ENCODE peak calls at places on chromosome 17, in four cellular contexts. D is SK-N-SH, V is GM12878, W is HepG2. H is an unnamed sample.

GRCh38 chr17:2780931-2781454 is 15.2 kb upstream of the RAP1GAP2 start:
- DNase-seq in D (no peak), W (no peak), V (no peak), H (no peak)

GRCh38 chr17:81064746-81065475 is 30.0 kb downstream of the BAIAP2 start:
- DNase-seq in W (no peak), D (no peak), V (no peak), H (no peak)

GRCh38 chr17:20225162-20226115 is 216.3 kb downstream of the SPECC1 start:
- DNase-seq in V (no peak), W (no peak), D (peak), H (no peak)

GRCh38 chr17:37360632-37361031 is 15.2 kb upstream of the C17orf78 start:
- DNase-seq in D (no peak), V (no peak), W (no peak), H (no peak)

GRCh38 chr17:51000835-51001638 is 119.6 kb downstream of the SPAG9 start:
- DNase-seq in D (peak), V (peak), W (peak), H (no peak)

GRCh38 chr17:37829446-37830142 is 84.7 kb upstream of the HNF1B start:
- DNase-seq in D (no peak), V (peak), W (no peak), H (no peak)

GRCh38 chr17:66445229-66445628 is 142.8 kb downstream of the PRKCA start:
- DNase-seq in V (no peak), D (no peak), W (no peak), H (no peak)

GRCh38 chr17:60769327-60769726 is 91.7 kb downstream of the BCAS3 start:
- DNase-seq in D (no peak), W (peak), V (no peak), H (no peak)

GRCh38 chr17:64457156-64457555 is 8.2 kb downstream of the MILR1 start:
- DNase-seq in W (no peak), D (no peak), V (no peak), H (no peak)

GRCh38 chr17:75153854-75154194 is 488 bp downstream of the JPT1 start:
- DNase-seq in W (no peak), D (no peak), V (no peak), H (peak)

GRCh38 chr17:30981531-30982519 is 11.0 kb downstream of the RNF135 start:
- DNase-seq in V (no peak), W (no peak), D (no peak), H (no peak)

GRCh38 chr17:5118219-5118618 is 2.4 kb downstream of the USP6 start:
- DNase-seq in D (no peak), W (no peak), V (no peak), H (no peak)

GRCh38 chr17:35773674-35774425 is 13.2 kb downstream of the C17orf50 start:
- DNase-seq in W (no peak), D (no peak), V (no peak), H (no peak)

GRCh38 chr17:68169840-68170239 is 78.0 kb upstream of the AMZ2 start:
- DNase-seq in D (no peak), W (no peak), V (no peak), H (no peak)

GRCh38 chr17:65559802-65560627 is 1.4 kb downstream of the AXIN2 start:
- DNase-seq in W (peak), V (no peak), D (peak), H (peak)

GRCh38 chr17:21241564-21241963 is 11.6 kb downstream of the NATD1 start:
- DNase-seq in D (no peak), V (no peak), W (no peak), H (no peak)

GRCh38 chr17:8123695-8124349 is at the start of gene HES7:
- DNase-seq in W (no peak), V (no peak), D (peak), H (no peak)

GRCh38 chr17:7914771-7915610 is 1.1 kb downstream of the RNF227 start:
- DNase-seq in D (no peak), W (no peak), V (no peak), H (no peak)

GRCh38 chr17:68860941-68861340 is 94.3 kb downstream of the ABCA8 start:
- DNase-seq in V (no peak), W (no peak), D (no peak), H (no peak)

GRCh38 chr17:45748911-45749310 is 35.2 kb upstream of the CRHR1 start:
- DNase-seq in W (no peak), V (no peak), D (no peak), H (no peak)

GRCh38 chr17:8707591-8708453 is 36.8 kb downstream of the CCDC42 start:
- DNase-seq in W (peak), V (no peak), D (peak), H (no peak)

GRCh38 chr17:82101767-82102679 is 4.0 kb upstream of the FASN start:
- DNase-seq in V (no peak), D (no peak), W (peak), H (no peak)

GRCh38 chr17:31390426-31390747 is 1.1 kb upstream of the RAB11FIP4 start:
- DNase-seq in D (no peak), V (no peak), W (no peak), H (no peak)

GRCh38 chr17:76032073-76032779 is 5.1 kb upstream of the EVPL start:
- DNase-seq in V (no peak), D (peak), W (peak), H (no peak)

GRCh38 chr17:29162909-29163341 is 17.3 kb downstream of the MYO18A start:
- DNase-seq in D (no peak), W (no peak), V (no peak), H (peak)

GRCh38 chr17:81165246-81166032 is at the start of gene PVALEF:
- DNase-seq in D (no peak), V (no peak), W (peak), H (no peak)

GRCh38 chr17:951388-952132 is 28.0 kb downstream of the NXN start:
- DNase-seq in D (no peak), W (peak), V (no peak), H (no peak)
- TF ChIP-seq FOXM1 in D (peak), W (no peak), V (no peak), H (no peak)

GRCh38 chr17:16464001-16464640 is 27.9 kb downstream of the LRRC75A start:
- DNase-seq in D (peak), W (no peak), V (no peak), H (no peak)

GRCh38 chr17:16462070-16462864 is 29.7 kb downstream of the LRRC75A start:
- DNase-seq in D (no peak), V (no peak), W (no peak), H (no peak)

GRCh38 chr17:16464641-16465312 is 27.2 kb downstream of the LRRC75A start:
- DNase-seq in D (no peak), W (no peak), V (no peak), H (no peak)

GRCh38 chr17:16461606-16461866 is 30.5 kb downstream of the LRRC75A start:
- DNase-seq in V (no peak), D (no peak), W (no peak), H (no peak)

GRCh38 chr17:16463341-16464000 is 28.5 kb downstream of the LRRC75A start:
- DNase-seq in V (no peak), W (no peak), D (peak), H (no peak)
- TF ChIP-seq CTCF in V (no peak), W (no peak), D (peak), H (no peak)

GRCh38 chr17:10135539-10136257 is 62.7 kb downstream of the GAS7 start:
- DNase-seq in V (no peak), W (no peak), D (no peak), H (no peak)
- TF ChIP-seq RFX5 in V (no peak), W (no peak), D (no peak), H (no peak)

DNA sequence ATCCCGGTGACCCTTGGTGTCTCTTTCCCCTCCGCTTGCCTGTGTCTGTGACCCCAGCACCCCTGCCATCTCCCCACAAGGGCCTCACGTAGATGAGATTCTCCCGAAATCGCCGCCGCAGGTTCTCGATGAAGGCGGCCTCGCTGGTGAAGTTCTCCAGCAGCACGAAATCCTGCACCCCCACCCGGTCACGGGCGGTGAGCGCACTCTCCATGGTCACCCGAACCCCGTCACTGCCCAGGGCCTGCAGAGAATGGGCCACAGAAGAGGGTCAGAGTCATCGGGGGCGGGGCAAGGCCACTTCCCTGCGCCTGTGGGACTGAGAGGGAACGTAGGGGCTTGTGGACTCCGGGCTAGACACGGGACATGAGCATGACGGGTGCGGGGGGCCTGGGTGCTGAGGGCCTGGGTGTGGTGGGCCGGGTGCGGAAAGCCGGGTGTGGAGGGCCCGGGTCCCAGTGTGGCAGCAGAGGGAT is 8.4 kb downstream of the MYO1C start:
- DNase-seq in D (no peak), W (no peak), V (no peak), H (no peak)
- TF ChIP-seq FOXM1 in D (no peak), W (no peak), V (no peak), H (no peak)

DNA sequence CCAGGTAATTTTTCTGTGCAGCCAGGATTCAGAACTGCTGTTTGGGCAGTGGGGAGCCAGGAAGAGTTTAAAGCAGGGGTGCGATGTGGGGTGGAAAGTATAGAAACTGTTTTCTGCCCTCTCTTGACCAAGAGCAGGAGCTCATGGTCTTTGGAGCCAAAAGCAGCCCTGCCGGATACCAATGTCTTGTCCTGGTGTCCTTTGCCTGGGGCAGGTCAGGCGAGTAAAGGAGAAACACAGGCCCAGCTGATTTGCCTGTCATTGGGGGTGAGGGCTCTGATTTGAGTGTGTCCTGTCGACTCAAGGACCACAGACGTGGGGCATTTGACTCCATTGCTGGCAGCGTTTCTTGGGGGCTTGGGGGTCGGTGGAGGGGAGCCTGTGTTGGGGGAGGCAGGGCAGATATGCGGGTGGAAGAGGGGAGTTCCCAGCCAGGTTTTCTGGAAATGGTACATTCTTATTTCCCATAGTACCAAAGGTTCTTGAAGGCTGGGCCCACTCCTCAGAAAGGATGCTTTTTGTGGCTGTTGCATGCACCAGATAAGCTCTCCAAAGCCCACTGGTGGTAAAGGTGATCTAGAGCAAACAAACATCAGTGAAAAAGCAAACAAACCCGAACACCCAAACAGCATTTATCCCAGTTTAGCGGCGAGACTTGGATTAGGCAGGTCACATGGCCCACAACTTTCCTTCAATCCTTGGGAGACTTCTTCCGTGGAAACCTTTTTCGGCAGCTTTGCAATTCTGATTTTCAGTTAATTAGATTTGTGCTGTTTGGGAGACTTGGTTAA is 58.9 kb downstream of the MSI2 start:
- DNase-seq in V (no peak), D (no peak), W (no peak), H (no peak)
- TF ChIP-seq CTCF in V (no peak), D (no peak), W (no peak), H (no peak)

GRCh38 chr17:12588531-12588930 is 77.2 kb upstream of the MYOCD start:
- DNase-seq in V (no peak), D (no peak), W (no peak), H (no peak)
- TF ChIP-seq RFX5 in V (no peak), D (no peak), W (no peak), H (no peak)

GRCh38 chr17:78092794-78093324 is 35.7 kb downstream of the TMC6 start:
- DNase-seq in W (no peak), D (no peak), V (no peak), H (no peak)
- TF ChIP-seq FOXM1 in W (no peak), D (no peak), V (no peak), H (no peak)

GRCh38 chr17:44115585-44116415 is 7.6 kb downstream of the HDAC5 start:
- DNase-seq in D (peak), W (no peak), V (no peak), H (peak)
- TF ChIP-seq CTCF in D (peak), W (peak), V (peak), H (peak)

GRCh38 chr17:17738901-17739300 is 57.6 kb downstream of the RAI1 start:
- DNase-seq in D (no peak), V (no peak), W (no peak), H (no peak)

GRCh38 chr17:17739388-17740066 is 58.3 kb downstream of the RAI1 start:
- DNase-seq in V (no peak), W (no peak), D (peak), H (peak)

GRCh38 chr17:17740627-17741237 is 59.5 kb downstream of the RAI1 start:
- DNase-seq in D (no peak), W (no peak), V (no peak), H (no peak)

GRCh38 chr17:17736205-17737183 is 55.2 kb downstream of the RAI1 start:
- DNase-seq in W (no peak), V (no peak), D (no peak), H (no peak)

GRCh38 chr17:17737938-17738894 is 57.0 kb downstream of the RAI1 start:
- DNase-seq in W (no peak), V (no peak), D (peak), H (no peak)
- TF ChIP-seq RFX5 in W (no peak), V (no peak), D (no peak), H (no peak)